ENCODE peak calls at places on chromosomes 5 and 9, in eight cellular contexts. A, B, P, W, N, Y, S and Z are unnamed samples.

GRCh38 chr9:99720455-99721050 is 101.1 kb upstream of the NR4A3 start:
- DNase-seq in A (no peak), B (no peak), P (no peak), W (no peak), N (peak; percentile 22), Y (no peak), S (peak; percentile 47), Z (no peak)

GRCh38 chr5:181064987-181065386 is 24.9 kb downstream of the BTNL9 start:
- DNase-seq in A (no peak), B (no peak), P (no peak), W (no peak), N (no peak), Y (no peak), S (no peak), Z (no peak)

GRCh38 chr5:134125195-134126015 is 10.9 kb downstream of the TCF7 start:
- DNase-seq in A (peak; percentile 82), B (no peak), P (peak; percentile 57), W (peak; percentile 87), N (peak; percentile 96), Y (no peak), S (peak; percentile 99), Z (peak; percentile 90)

GRCh38 chr9:136921718-136922117 is 22.8 kb downstream of the FBXW5 start:
- DNase-seq in A (no peak), B (no peak), P (no peak), W (no peak), N (no peak), Y (no peak), S (no peak), Z (no peak)

GRCh38 chr9:133224762-133225161 is 15.7 kb upstream of the OBP2B start:
- DNase-seq in A (no peak), B (no peak), P (no peak), W (no peak), N (no peak), Y (no peak), S (no peak), Z (no peak)

GRCh38 chr9:92600742-92601261 is 65.0 kb upstream of the ECM2 start:
- DNase-seq in A (no peak), B (no peak), P (peak; percentile 43), W (no peak), N (peak; percentile 78), Y (no peak), S (peak; percentile 63), Z (no peak)

GRCh38 chr5:128378196-128378595 is 159.8 kb downstream of the FBN2 start:
- DNase-seq in A (no peak), B (no peak), P (peak; percentile 63), W (no peak), N (peak; percentile 34), Y (peak; percentile 12), S (peak; percentile 9), Z (no peak)

GRCh38 chr5:150694638-150695037 is 6.2 kb downstream of the RBM22 start:
- DNase-seq in A (no peak), B (no peak), P (peak; percentile 26), W (no peak), N (no peak), Y (no peak), S (peak; percentile 67), Z (no peak)

GRCh38 chr5:3734621-3735020 is 139.0 kb downstream of the IRX1 start:
- DNase-seq in A (no peak), B (no peak), P (no peak), W (no peak), N (no peak), Y (no peak), S (no peak), Z (no peak)

GRCh38 chr9:90943341-90943740 is 141.7 kb downstream of the SYK start:
- DNase-seq in A (no peak), B (no peak), P (no peak), W (no peak), N (no peak), Y (no peak), S (peak; percentile 42), Z (no peak)

GRCh38 chr9:14342746-14343145 is 28.8 kb upstream of the NFIB start:
- DNase-seq in A (no peak), B (no peak), P (no peak), W (no peak), N (no peak), Y (no peak), S (no peak), Z (no peak)

GRCh38 chr9:76459691-76460635 is 981 bp downstream of the GCNT1 start:
- DNase-seq in A (no peak), B (no peak), P (peak; percentile 55), W (no peak), N (peak; percentile 72), Y (no peak), S (peak; percentile 66), Z (no peak)

GRCh38 chr5:35202319-35203111 is 27.8 kb downstream of the PRLR start:
- DNase-seq in A (no peak), B (peak; percentile 75), P (peak; percentile 57), W (peak; percentile 26), N (peak; percentile 42), Y (no peak), S (peak; percentile 67), Z (no peak)

GRCh38 chr5:175784230-175784629 is 87.1 kb upstream of the CPLX2 start:
- DNase-seq in A (no peak), B (no peak), P (no peak), W (no peak), N (no peak), Y (no peak), S (no peak), Z (no peak)

GRCh38 chr5:104800440-104801048 is 1238.0 kb upstream of the NUDT12 start:
- DNase-seq in A (peak; percentile 15), B (no peak), P (no peak), W (no peak), N (no peak), Y (no peak), S (peak; percentile 0), Z (no peak)

GRCh38 chr5:7779019-7779662 is 71.8 kb downstream of the CFAP90 start:
- DNase-seq in A (no peak), B (no peak), P (no peak), W (no peak), N (no peak), Y (no peak), S (no peak), Z (no peak)

GRCh38 chr5:113020461-113021273 is 44.1 kb downstream of the DCP2 start:
- DNase-seq in A (peak; percentile 79), B (no peak), P (peak; percentile 30), W (no peak), N (peak; percentile 80), Y (peak; percentile 74), S (peak; percentile 43), Z (no peak)

GRCh38 chr9:133825555-133826198 is 87.5 kb upstream of the SARDH start:
- DNase-seq in A (no peak), B (no peak), P (peak; percentile 9), W (no peak), N (peak; percentile 57), Y (no peak), S (peak; percentile 44), Z (no peak)

GRCh38 chr5:90740244-90740799 is 181.7 kb downstream of the ADGRV1 start:
- DNase-seq in A (no peak), B (no peak), P (no peak), W (no peak), N (no peak), Y (no peak), S (no peak), Z (no peak)

GRCh38 chr9:109241931-109242330 is 74.9 kb upstream of the FRRS1L start:
- DNase-seq in A (no peak), B (no peak), P (no peak), W (no peak), N (no peak), Y (no peak), S (no peak), Z (no peak)

GRCh38 chr5:156851880-156852279 is 1.8 kb downstream of the PPP1R2B start:
- DNase-seq in A (no peak), B (no peak), P (no peak), W (no peak), N (no peak), Y (no peak), S (no peak), Z (no peak)

GRCh38 chr9:74942801-74943200 is 9.9 kb downstream of the C9orf40 start:
- DNase-seq in A (no peak), B (no peak), P (peak; percentile 34), W (no peak), N (no peak), Y (no peak), S (peak; percentile 31), Z (no peak)

DNA sequence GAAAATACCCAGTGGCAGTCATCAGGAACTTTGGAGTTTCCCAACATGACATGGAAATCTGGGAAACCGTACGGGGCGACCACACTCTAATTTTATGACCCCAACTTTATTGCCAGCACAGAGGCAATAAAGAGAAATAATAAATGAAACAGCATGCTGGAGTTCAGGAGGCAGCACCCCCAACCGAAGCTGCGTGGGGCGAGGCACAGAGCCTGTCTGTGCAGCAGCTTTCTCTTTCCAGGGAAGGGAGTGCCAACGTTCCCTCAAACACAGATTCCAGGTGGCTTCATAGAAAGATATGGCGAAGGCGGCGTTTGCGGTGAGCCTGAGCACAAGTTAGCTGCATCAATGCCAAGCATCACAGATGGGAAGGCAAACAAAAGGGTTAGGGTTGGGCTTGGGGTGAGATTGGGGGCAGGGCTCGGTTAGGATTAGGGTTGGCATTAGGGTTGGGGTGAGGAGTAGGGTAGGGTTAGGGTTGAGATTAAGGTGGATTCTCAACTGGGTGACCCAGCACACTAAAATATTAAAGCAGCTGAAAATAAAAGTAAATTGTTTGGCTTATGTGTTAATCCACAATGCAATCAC is 114.8 kb downstream of the HSD17B3 start:
- DNase-seq in A (no peak), B (no peak), P (no peak), W (no peak), N (no peak), Y (no peak), S (no peak), Z (no peak)
- TF ChIP-seq CTCF in A (no peak), B (no peak), P (no peak), W (no peak), N (no peak), Y (no peak), S (no peak), Z (no peak)

GRCh38 chr9:21491742-21492141 is 9.6 kb upstream of the IFNE start:
- DNase-seq in A (no peak), B (no peak), P (no peak), W (no peak), N (no peak), Y (no peak), S (no peak), Z (no peak)
- TF ChIP-seq CTCF in A (no peak), B (peak; percentile 30), P (no peak), W (no peak), N (peak; percentile 20), Y (no peak), S (peak; percentile 29), Z (peak; percentile 58)

DNA sequence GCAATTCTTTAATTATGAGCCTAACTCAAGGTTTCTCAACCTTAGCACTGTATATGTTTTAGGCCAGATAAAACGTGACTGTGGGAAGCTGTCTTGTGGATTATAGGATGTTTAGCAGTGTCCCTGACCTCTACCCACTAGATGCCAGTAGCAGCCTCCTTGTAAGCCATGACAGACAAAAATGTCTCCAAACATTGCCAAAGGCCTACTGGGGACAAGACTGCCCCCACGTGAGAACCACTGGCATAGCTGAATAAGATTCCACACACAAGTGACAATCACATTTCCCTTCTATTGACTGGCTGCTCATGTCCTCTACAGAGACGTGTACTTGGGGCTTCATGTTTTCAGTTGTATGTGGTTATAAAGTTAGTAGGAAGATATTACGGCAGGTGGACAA is 55.4 kb downstream of the GOLM1 start:
- DNase-seq in A (no peak), B (no peak), P (no peak), W (no peak), N (no peak), Y (no peak), S (no peak), Z (peak; percentile 48)
- TF ChIP-seq CTCF in A (peak; percentile 25), B (no peak), P (peak; percentile 32), W (no peak), N (no peak), Y (no peak), S (peak; percentile 13), Z (no peak)

GRCh38 chr5:179817071-179817840 is 3.4 kb upstream of the SQSTM1 start:
- DNase-seq in A (no peak), B (no peak), P (no peak), W (no peak), N (no peak), Y (no peak), S (no peak), Z (no peak)
- TF ChIP-seq CTCF in A (no peak), B (no peak), P (no peak), W (no peak), N (no peak), Y (no peak), S (no peak), Z (no peak)